ENCODE peak calls at places on chromosomes 6 and 20, in six cellular contexts. C, Q, M, D, B and X are unnamed samples. For H3K27me3, the result is how much of the 10 kb centered on the place peaks cover.

GRCh38 chr6:31575335-31575901 is at the start of gene TNF:
- DNase-seq in C (peak), D (no peak), M (peak), B (no peak), Q (no peak), X (no peak)

GRCh38 chr6:56637640-56638039 is 5.0 kb downstream of the DST start:
- DNase-seq in M (no peak), D (peak), Q (no peak), C (no peak), B (peak), X (no peak)

GRCh38 chr20:43123180-43123579 is 66.5 kb downstream of the PTPRT start:
- DNase-seq in M (no peak), C (no peak), Q (no peak), B (no peak), D (no peak), X (no peak)

GRCh38 chr6:157235600-157236039 is 87.7 kb downstream of the TMEM242 start:
- DNase-seq in B (peak), D (peak), C (no peak), M (peak), Q (no peak), X (no peak)

GRCh38 chr6:33959661-33960344 is 156.0 kb upstream of the MLN start:
- DNase-seq in B (no peak), M (no peak), Q (no peak), C (peak), D (no peak), X (no peak)

GRCh38 chr20:22680031-22680740 is 95.8 kb upstream of the FOXA2 start:
- DNase-seq in M (no peak), D (no peak), Q (no peak), B (no peak), C (no peak), X (no peak)

GRCh38 chr6:29752451-29753308 is 29.4 kb downstream of the HLA-F start:
- DNase-seq in Q (peak), M (peak), C (peak), D (peak), B (peak), X (peak)

GRCh38 chr6:87183687-87184086 is 28.3 kb downstream of the ZNF292 start:
- DNase-seq in B (peak), D (no peak), Q (no peak), C (no peak), M (no peak), X (no peak)

GRCh38 chr20:48550814-48551213 is 277.0 kb downstream of the PREX1 start:
- DNase-seq in C (no peak), Q (no peak), M (no peak), D (no peak), B (no peak), X (no peak)

GRCh38 chr20:40689100-40689942 is at the start of gene MAFB:
- DNase-seq in C (peak), B (peak), M (peak), D (peak), Q (peak), X (peak)

GRCh38 chr20:31570735-31571617 is 34.1 kb upstream of the ID1 start:
- DNase-seq in B (no peak), D (no peak), C (peak), M (no peak), Q (peak), X (peak)

GRCh38 chr6:88989215-88989614 is 25.8 kb upstream of the RNGTT start:
- DNase-seq in B (peak), C (no peak), D (no peak), M (no peak), Q (no peak), X (no peak)

GRCh38 chr6:79048611-79049010 is 29.4 kb downstream of the PHIP start:
- DNase-seq in D (peak), M (no peak), Q (no peak), B (peak), C (no peak), X (no peak)

GRCh38 chr6:8513174-8513573 is 77.8 kb upstream of the SLC35B3 start:
- DNase-seq in M (no peak), Q (no peak), D (no peak), C (no peak), B (no peak), X (no peak)

GRCh38 chr20:59603176-59603575 is 1.2 kb upstream of the PHACTR3 start:
- DNase-seq in Q (no peak), B (no peak), D (no peak), M (no peak), C (no peak), X (no peak)
- H3K27me3 ChIP-seq in Q (under half), B (under half), D (under half), M (under half), C (half or more), X (half or more)

GRCh38 chr20:1185781-1186334 is 1.1 kb upstream of the TMEM74B start:
- DNase-seq in C (no peak), Q (no peak), M (peak), B (no peak), D (peak), X (no peak)

GRCh38 chr20:1183153-1183552 is 1.6 kb downstream of the TMEM74B start:
- DNase-seq in B (no peak), M (no peak), D (no peak), C (no peak), Q (no peak), X (no peak)

GRCh38 chr20:1185316-1185741 is 548 bp upstream of the TMEM74B start:
- DNase-seq in C (no peak), B (no peak), Q (no peak), M (no peak), D (peak), X (no peak)

GRCh38 chr20:1184638-1185315 is at the start of gene TMEM74B:
- DNase-seq in M (no peak), C (no peak), B (no peak), D (peak), Q (no peak), X (no peak)

GRCh38 chr20:1184260-1184637 is 532 bp downstream of the TMEM74B start:
- DNase-seq in M (no peak), C (no peak), B (no peak), Q (no peak), D (no peak), X (no peak)
- H3K27me3 ChIP-seq in M (under half), C (under half), B (under half), Q (under half), D (half or more), X (under half)

GRCh38 chr20:62696999-62697398 is 11.6 kb upstream of the NTSR1 start:
- DNase-seq in Q (no peak), D (no peak), B (no peak), C (no peak), M (no peak), X (peak)

GRCh38 chr20:62694868-62695267 is 13.8 kb upstream of the NTSR1 start:
- DNase-seq in B (no peak), M (no peak), D (no peak), Q (no peak), C (no peak), X (peak)

GRCh38 chr20:62697468-62697912 is 11.1 kb upstream of the NTSR1 start:
- DNase-seq in Q (no peak), B (no peak), C (no peak), D (no peak), M (no peak), X (peak)

GRCh38 chr20:62695448-62696414 is 12.9 kb upstream of the NTSR1 start:
- DNase-seq in Q (no peak), C (no peak), M (no peak), B (no peak), D (no peak), X (peak)

GRCh38 chr20:62696431-62696957 is 12.1 kb upstream of the NTSR1 start:
- DNase-seq in C (no peak), B (no peak), Q (no peak), M (no peak), D (no peak), X (no peak)
- H3K27me3 ChIP-seq in C (under half), B (under half), Q (under half), M (under half), D (under half), X (under half)

GRCh38 chr20:63546686-63547483 is 664 bp downstream of the SRMS start:
- DNase-seq in D (no peak), Q (no peak), B (no peak), M (no peak), C (no peak), X (peak)

GRCh38 chr20:63544241-63544957 is 3.1 kb downstream of the SRMS start:
- DNase-seq in M (no peak), C (no peak), D (no peak), Q (no peak), B (no peak), X (peak)

GRCh38 chr20:63546256-63546655 is 1.3 kb downstream of the SRMS start:
- DNase-seq in C (no peak), M (no peak), B (no peak), D (no peak), Q (no peak), X (no peak)

GRCh38 chr20:63544958-63545516 is 2.5 kb downstream of the SRMS start:
- DNase-seq in B (no peak), M (no peak), Q (no peak), C (no peak), D (no peak), X (no peak)

DNA sequence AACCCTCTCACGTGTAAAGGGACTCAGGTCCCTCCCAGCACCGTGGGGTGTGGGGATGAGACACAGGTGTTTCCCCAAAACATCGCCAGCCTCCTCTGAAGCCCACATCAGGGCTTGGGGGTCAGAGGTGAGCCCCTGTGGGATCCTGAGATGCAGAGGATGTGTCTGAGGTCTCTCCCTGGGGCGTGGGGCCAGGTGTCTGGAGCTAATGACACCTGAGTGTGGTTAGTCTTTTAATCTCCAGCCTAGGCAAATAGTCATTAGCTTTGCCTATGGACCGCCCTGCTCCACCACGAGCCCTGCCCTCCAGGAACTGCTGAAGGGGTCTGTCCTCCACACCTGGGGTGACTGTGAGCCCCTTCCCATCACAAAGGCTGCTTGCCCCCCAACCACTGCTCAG is 1.7 kb downstream of the SRMS start:
- DNase-seq in Q (no peak), M (no peak), B (no peak), C (no peak), D (no peak), X (peak)
- H3K27me3 ChIP-seq in Q (under half), M (under half), B (under half), C (under half), D (under half), X (under half)

DNA sequence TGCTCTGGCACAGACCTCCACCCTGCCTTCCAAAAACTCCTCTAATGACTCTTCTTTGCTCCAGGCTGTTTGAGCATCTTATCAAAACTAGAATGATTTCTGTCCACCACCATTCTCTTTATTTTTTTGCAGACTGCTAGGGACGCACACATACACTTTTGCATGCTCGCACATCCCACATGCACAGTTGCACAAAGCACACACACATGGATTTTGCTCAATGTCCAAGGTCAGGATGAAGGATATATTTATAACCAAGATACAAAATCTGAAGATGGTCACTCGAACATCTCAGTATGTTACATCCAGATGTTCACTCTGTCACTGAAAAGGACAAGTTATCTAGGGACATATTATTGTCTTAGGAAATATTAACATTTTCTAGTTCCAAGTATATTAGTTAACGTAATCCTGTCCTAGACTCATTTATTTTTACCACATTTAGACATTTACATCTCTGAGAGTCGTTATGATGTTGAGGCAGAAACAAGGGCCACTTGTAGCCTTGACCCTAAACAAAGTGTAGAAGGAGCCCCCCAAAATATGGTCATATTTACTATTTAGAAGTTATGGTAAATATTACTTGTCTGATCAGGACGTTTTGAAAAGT is 3.4 kb upstream of the SIM1 start:
- DNase-seq in C (no peak), Q (no peak), M (no peak), B (no peak), D (no peak), X (no peak)
- H3K27me3 ChIP-seq in C (half or more), Q (under half), M (under half), B (half or more), D (half or more), X (half or more)